ENCODE peak calls at places on chromosomes 5 and 9, in six cellular contexts. Z, C, F, I, S and Q are unnamed samples.

GRCh38 chr5:43608406-43608805 is 5.4 kb downstream of the NNT start:
- DNase-seq in C (no peak), S (no peak), I (no peak), Z (no peak), F (no peak), Q (no peak)

GRCh38 chr9:31683126-31683525 is 701.3 kb upstream of the ACO1 start:
- DNase-seq in F (peak; percentile 1), C (no peak), I (no peak), Z (no peak), S (no peak), Q (no peak)

GRCh38 chr5:683619-684481 is 9.3 kb downstream of the TPPP start:
- DNase-seq in I (no peak), F (no peak), C (no peak), Z (no peak), S (peak; percentile 61), Q (no peak)

GRCh38 chr9:109894921-109895758 is 115.1 kb downstream of the PALM2AKAP2 start:
- DNase-seq in C (no peak), I (no peak), F (peak; percentile 17), S (no peak), Z (no peak), Q (no peak)

GRCh38 chr5:55176176-55176818 is 3.3 kb upstream of the CDC20B start:
- DNase-seq in I (peak; percentile 23), C (no peak), F (peak; percentile 24), S (peak; percentile 27), Z (peak; percentile 71), Q (peak; percentile 26)

GRCh38 chr9:94212091-94212490 is 47.0 kb upstream of the ZNF169 start:
- DNase-seq in C (peak; percentile 20), I (no peak), Z (no peak), S (no peak), F (peak; percentile 56), Q (no peak)

GRCh38 chr5:1563051-1563461 is 39.3 kb upstream of the LPCAT1 start:
- DNase-seq in S (no peak), C (no peak), F (no peak), I (no peak), Z (no peak), Q (no peak)

GRCh38 chr9:93820667-93821306 is 134.4 kb downstream of the BARX1 start:
- DNase-seq in F (no peak), I (no peak), C (no peak), Z (peak; percentile 53), S (no peak), Q (no peak)

GRCh38 chr9:110092792-110093191 is 115.2 kb downstream of the C9orf152 start:
- DNase-seq in F (no peak), S (no peak), C (no peak), I (no peak), Z (no peak), Q (no peak)

GRCh38 chr5:159310492-159310891 is 19.8 kb downstream of the IL12B start:
- DNase-seq in C (no peak), I (peak; percentile 51), S (no peak), Z (no peak), F (no peak), Q (no peak)

GRCh38 chr9:89154651-89155336 is 23.8 kb downstream of the SHC3 start:
- DNase-seq in Z (no peak), I (peak; percentile 92), C (peak; percentile 71), F (peak; percentile 80), S (no peak), Q (no peak)

GRCh38 chr5:168339151-168340140 is 48.0 kb downstream of the WWC1 start:
- DNase-seq in Z (no peak), C (no peak), I (no peak), F (no peak), S (no peak), Q (no peak)

GRCh38 chr9:113620377-113621161 is 157.0 kb downstream of the RGS3 start:
- DNase-seq in S (peak; percentile 74), Z (peak; percentile 83), F (peak; percentile 85), C (peak; percentile 76), I (peak; percentile 84), Q (no peak)

GRCh38 chr5:67511911-67512310 is 315.3 kb upstream of the CD180 start:
- DNase-seq in I (no peak), S (no peak), Z (no peak), F (no peak), C (no peak), Q (no peak)

GRCh38 chr5:73796164-73797141 is 170.5 kb downstream of the ARHGEF28 start:
- DNase-seq in F (peak; percentile 94), Z (no peak), I (peak; percentile 96), C (peak; percentile 90), S (no peak), Q (no peak)

GRCh38 chr9:111400564-111400898 is 70.5 kb upstream of the OR2K2 start:
- DNase-seq in C (no peak), F (no peak), I (peak; percentile 70), Z (no peak), S (no peak), Q (no peak)

GRCh38 chr5:1803192-1803591 is 2.0 kb downstream of the NDUFS6 start:
- DNase-seq in F (no peak), S (no peak), Z (no peak), I (no peak), C (no peak), Q (no peak)

GRCh38 chr9:111399772-111400563 is 69.9 kb upstream of the OR2K2 start:
- DNase-seq in Z (peak; percentile 7), F (peak; percentile 17), I (peak; percentile 84), S (no peak), C (no peak), Q (peak; percentile 6)

GRCh38 chr9:3262831-3263544 is 262.8 kb downstream of the RFX3 start:
- DNase-seq in S (no peak), C (no peak), Z (no peak), F (no peak), I (no peak), Q (no peak)

GRCh38 chr5:73624888-73625287 is 1.1 kb upstream of the ARHGEF28 start:
- DNase-seq in Z (no peak), F (no peak), S (no peak), I (no peak), C (no peak), Q (no peak)

GRCh38 chr5:14038341-14038959 is 94.0 kb upstream of the DNAH5 start:
- DNase-seq in I (peak; percentile 90), S (no peak), F (peak; percentile 82), Z (no peak), C (peak; percentile 78), Q (no peak)

GRCh38 chr5:139141841-139142240 is 56.3 kb downstream of the SIL1 start:
- DNase-seq in C (peak; percentile 41), S (peak; percentile 37), I (no peak), Z (no peak), F (peak; percentile 85), Q (no peak)

GRCh38 chr9:120911295-120911843 is 15.2 kb downstream of the TRAF1 start:
- DNase-seq in C (no peak), Z (no peak), S (no peak), F (no peak), I (no peak), Q (no peak)

GRCh38 chr9:113011911-113012381 is at the start of gene ZNF883:
- DNase-seq in I (peak; percentile 39), C (no peak), Z (peak; percentile 74), S (peak; percentile 35), F (peak; percentile 36), Q (no peak)

GRCh38 chr9:75593920-75594319 is 296.6 kb upstream of the PCSK5 start:
- DNase-seq in C (no peak), Z (no peak), F (no peak), I (no peak), S (no peak), Q (no peak)
- TF ChIP-seq CTCF in C (no peak), Z (no peak), F (no peak), I (no peak), S (no peak), Q (no peak)

GRCh38 chr5:26012078-26012477 is 1026.3 kb downstream of the CDH9 start:
- DNase-seq in Z (no peak), S (no peak), C (no peak), I (no peak), F (no peak), Q (no peak)

GRCh38 chr5:26003966-26004365 is 1034.4 kb downstream of the CDH9 start:
- DNase-seq in F (no peak), I (no peak), S (no peak), Z (no peak), C (no peak), Q (no peak)

DNA sequence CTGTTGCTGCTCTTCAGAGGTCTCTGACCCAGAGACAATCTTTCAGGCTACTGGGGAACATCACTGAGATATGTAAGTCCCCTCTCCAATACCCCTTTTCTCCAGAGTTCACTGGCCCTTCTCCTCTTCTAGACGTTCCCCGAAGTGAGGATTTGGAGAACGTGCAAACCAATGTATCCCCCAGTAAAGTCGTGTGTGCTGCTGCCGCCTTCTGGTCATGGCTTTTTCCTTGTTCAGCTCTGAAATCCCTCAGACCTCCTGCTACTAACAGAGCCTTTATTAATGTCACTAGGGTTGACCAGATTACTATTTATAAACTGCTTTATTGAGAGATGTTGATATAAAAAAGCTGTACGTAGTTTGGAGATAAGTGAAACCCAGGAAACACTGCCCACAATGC is 1028.6 kb downstream of the CDH9 start:
- DNase-seq in C (no peak), F (no peak), S (no peak), Z (no peak), I (no peak), Q (no peak)
- TF ChIP-seq CTCF in C (no peak), F (no peak), S (no peak), Z (peak; percentile 39), I (no peak), Q (peak; percentile 38)

GRCh38 chr5:157451806-157452205 is 8.2 kb upstream of the NIPAL4 start:
- DNase-seq in S (no peak), F (no peak), Z (no peak), I (no peak), C (no peak), Q (no peak)
- TF ChIP-seq CTCF in S (no peak), F (no peak), Z (no peak), I (no peak), C (no peak), Q (no peak)

GRCh38 chr5:95730730-95731570 is at the start of gene RHOBTB3:
- DNase-seq in C (peak; percentile 80), S (peak; percentile 91), I (peak; percentile 69), F (peak; percentile 96), Z (peak; percentile 91), Q (peak; percentile 68)
- TF ChIP-seq CTCF in C (no peak), S (no peak), I (no peak), F (no peak), Z (no peak), Q (no peak)

GRCh38 chr9:98774746-98775145 is 21.6 kb downstream of the ANKS6 start:
- DNase-seq in F (peak; percentile 13), C (no peak), I (no peak), S (no peak), Z (peak; percentile 71), Q (no peak)
- TF ChIP-seq CTCF in F (peak; percentile 73), C (peak; percentile 63), I (peak; percentile 82), S (no peak), Z (peak; percentile 67), Q (peak; percentile 58)